ENCODE peak calls at places on chromosome 1, in ten cellular contexts. One of them, this sample, is unnamed.

GRCh38 chr1:233598891-233599541 is 14.9 kb upstream of the KCNK1 start:
- DNase-seq in CD8-positive, alpha-beta T cell: no peak
- DNase-seq in GM23338: no peak
- DNase-seq in mammary epithelial cell: no peak
- DNase-seq in fibroblast of lung: no peak
- DNase-seq in breast epithelium: no peak
- DNase-seq in fibroblast of mammary gland: no peak
- DNase-seq in AG10803: no peak
- DNase-seq in neural progenitor cell: no peak
- DNase-seq in ovary: no peak
- DNase-seq in this sample: no peak

GRCh38 chr1:51924455-51924854 is 45.9 kb upstream of the NRDC start:
- DNase-seq in CD8-positive, alpha-beta T cell: no peak
- DNase-seq in GM23338: no peak
- DNase-seq in mammary epithelial cell: no peak
- DNase-seq in fibroblast of lung: no peak
- DNase-seq in breast epithelium: no peak
- DNase-seq in fibroblast of mammary gland: peak
- DNase-seq in AG10803: peak
- DNase-seq in neural progenitor cell: no peak
- DNase-seq in ovary: no peak
- DNase-seq in this sample: no peak

GRCh38 chr1:167484726-167485125 is 33.6 kb downstream of the CD247 start:
- DNase-seq in CD8-positive, alpha-beta T cell: no peak
- DNase-seq in GM23338: no peak
- DNase-seq in mammary epithelial cell: no peak
- DNase-seq in fibroblast of lung: no peak
- DNase-seq in breast epithelium: no peak
- DNase-seq in fibroblast of mammary gland: no peak
- DNase-seq in AG10803: no peak
- DNase-seq in neural progenitor cell: no peak
- DNase-seq in ovary: no peak
- DNase-seq in this sample: no peak

GRCh38 chr1:4711191-4711915 is 56.9 kb downstream of the AJAP1 start:
- DNase-seq in CD8-positive, alpha-beta T cell: no peak
- DNase-seq in GM23338: no peak
- DNase-seq in mammary epithelial cell: no peak
- DNase-seq in fibroblast of lung: no peak
- DNase-seq in breast epithelium: no peak
- DNase-seq in fibroblast of mammary gland: no peak
- DNase-seq in AG10803: no peak
- DNase-seq in neural progenitor cell: peak
- DNase-seq in ovary: no peak
- DNase-seq in this sample: no peak

GRCh38 chr1:224852901-224853568 is 76.4 kb upstream of the DNAH14 start:
- DNase-seq in CD8-positive, alpha-beta T cell: no peak
- DNase-seq in GM23338: peak
- DNase-seq in mammary epithelial cell: peak
- DNase-seq in fibroblast of lung: peak
- DNase-seq in breast epithelium: no peak
- DNase-seq in fibroblast of mammary gland: peak
- DNase-seq in AG10803: peak
- DNase-seq in neural progenitor cell: peak
- DNase-seq in ovary: no peak
- DNase-seq in this sample: no peak

GRCh38 chr1:53892911-53893310 is 1.1 kb upstream of the DIO1 start:
- DNase-seq in CD8-positive, alpha-beta T cell: no peak
- DNase-seq in GM23338: no peak
- DNase-seq in mammary epithelial cell: no peak
- DNase-seq in fibroblast of lung: no peak
- DNase-seq in breast epithelium: no peak
- DNase-seq in fibroblast of mammary gland: no peak
- DNase-seq in AG10803: no peak
- DNase-seq in neural progenitor cell: no peak
- DNase-seq in ovary: no peak
- DNase-seq in this sample: no peak

GRCh38 chr1:75542818-75543570 is 67.9 kb downstream of the SLC44A5 start:
- DNase-seq in CD8-positive, alpha-beta T cell: no peak
- DNase-seq in GM23338: peak
- DNase-seq in mammary epithelial cell: no peak
- DNase-seq in fibroblast of lung: no peak
- DNase-seq in breast epithelium: no peak
- DNase-seq in fibroblast of mammary gland: no peak
- DNase-seq in AG10803: no peak
- DNase-seq in neural progenitor cell: peak
- DNase-seq in ovary: no peak
- DNase-seq in this sample: no peak

GRCh38 chr1:234925440-234926251 is 203.0 kb downstream of the TOMM20 start:
- DNase-seq in CD8-positive, alpha-beta T cell: no peak
- DNase-seq in GM23338: peak
- DNase-seq in mammary epithelial cell: peak
- DNase-seq in fibroblast of lung: peak
- DNase-seq in breast epithelium: no peak
- DNase-seq in fibroblast of mammary gland: peak
- DNase-seq in AG10803: peak
- DNase-seq in neural progenitor cell: no peak
- DNase-seq in ovary: no peak
- DNase-seq in this sample: peak

GRCh38 chr1:19319196-19319595 is 7.1 kb downstream of the SLC66A1 start:
- DNase-seq in CD8-positive, alpha-beta T cell: no peak
- DNase-seq in GM23338: no peak
- DNase-seq in mammary epithelial cell: peak
- DNase-seq in fibroblast of lung: no peak
- DNase-seq in breast epithelium: no peak
- DNase-seq in fibroblast of mammary gland: no peak
- DNase-seq in AG10803: no peak
- DNase-seq in neural progenitor cell: no peak
- DNase-seq in ovary: no peak
- DNase-seq in this sample: no peak

GRCh38 chr1:89827330-89827729 is 6.5 kb downstream of the LRRC8D start:
- DNase-seq in CD8-positive, alpha-beta T cell: no peak
- DNase-seq in GM23338: no peak
- DNase-seq in mammary epithelial cell: no peak
- DNase-seq in fibroblast of lung: no peak
- DNase-seq in breast epithelium: no peak
- DNase-seq in fibroblast of mammary gland: no peak
- DNase-seq in AG10803: no peak
- DNase-seq in neural progenitor cell: no peak
- DNase-seq in ovary: no peak
- DNase-seq in this sample: no peak

GRCh38 chr1:172149377-172149776 is 271.1 kb upstream of the C1orf105 start:
- DNase-seq in CD8-positive, alpha-beta T cell: no peak
- DNase-seq in GM23338: no peak
- DNase-seq in mammary epithelial cell: no peak
- DNase-seq in fibroblast of lung: no peak
- DNase-seq in breast epithelium: no peak
- DNase-seq in fibroblast of mammary gland: no peak
- DNase-seq in AG10803: peak
- DNase-seq in neural progenitor cell: no peak
- DNase-seq in ovary: no peak
- DNase-seq in this sample: no peak

GRCh38 chr1:93177991-93178390 is 2.2 kb downstream of the TMED5 start:
- DNase-seq in CD8-positive, alpha-beta T cell: no peak
- DNase-seq in GM23338: no peak
- DNase-seq in mammary epithelial cell: peak
- DNase-seq in fibroblast of lung: peak
- DNase-seq in breast epithelium: no peak
- DNase-seq in fibroblast of mammary gland: peak
- DNase-seq in AG10803: peak
- DNase-seq in neural progenitor cell: no peak
- DNase-seq in ovary: no peak
- DNase-seq in this sample: no peak

GRCh38 chr1:10625554-10625953 is 150.8 kb downstream of the PEX14 start:
- DNase-seq in CD8-positive, alpha-beta T cell: no peak
- DNase-seq in GM23338: no peak
- DNase-seq in mammary epithelial cell: no peak
- DNase-seq in fibroblast of lung: no peak
- DNase-seq in breast epithelium: peak
- DNase-seq in fibroblast of mammary gland: no peak
- DNase-seq in AG10803: peak
- DNase-seq in neural progenitor cell: no peak
- DNase-seq in ovary: no peak
- DNase-seq in this sample: no peak

GRCh38 chr1:211632808-211633522 is 42.5 kb downstream of the NEK2 start:
- DNase-seq in CD8-positive, alpha-beta T cell: no peak
- DNase-seq in GM23338: no peak
- DNase-seq in mammary epithelial cell: peak
- DNase-seq in fibroblast of lung: peak
- DNase-seq in breast epithelium: no peak
- DNase-seq in fibroblast of mammary gland: peak
- DNase-seq in AG10803: peak
- DNase-seq in neural progenitor cell: no peak
- DNase-seq in ovary: peak
- DNase-seq in this sample: no peak

GRCh38 chr1:171807547-171807946 is 26.1 kb downstream of the METTL13 start:
- DNase-seq in CD8-positive, alpha-beta T cell: no peak
- DNase-seq in GM23338: no peak
- DNase-seq in mammary epithelial cell: no peak
- DNase-seq in fibroblast of lung: no peak
- DNase-seq in breast epithelium: no peak
- DNase-seq in fibroblast of mammary gland: no peak
- DNase-seq in AG10803: no peak
- DNase-seq in neural progenitor cell: no peak
- DNase-seq in ovary: no peak
- DNase-seq in this sample: no peak

DNA sequence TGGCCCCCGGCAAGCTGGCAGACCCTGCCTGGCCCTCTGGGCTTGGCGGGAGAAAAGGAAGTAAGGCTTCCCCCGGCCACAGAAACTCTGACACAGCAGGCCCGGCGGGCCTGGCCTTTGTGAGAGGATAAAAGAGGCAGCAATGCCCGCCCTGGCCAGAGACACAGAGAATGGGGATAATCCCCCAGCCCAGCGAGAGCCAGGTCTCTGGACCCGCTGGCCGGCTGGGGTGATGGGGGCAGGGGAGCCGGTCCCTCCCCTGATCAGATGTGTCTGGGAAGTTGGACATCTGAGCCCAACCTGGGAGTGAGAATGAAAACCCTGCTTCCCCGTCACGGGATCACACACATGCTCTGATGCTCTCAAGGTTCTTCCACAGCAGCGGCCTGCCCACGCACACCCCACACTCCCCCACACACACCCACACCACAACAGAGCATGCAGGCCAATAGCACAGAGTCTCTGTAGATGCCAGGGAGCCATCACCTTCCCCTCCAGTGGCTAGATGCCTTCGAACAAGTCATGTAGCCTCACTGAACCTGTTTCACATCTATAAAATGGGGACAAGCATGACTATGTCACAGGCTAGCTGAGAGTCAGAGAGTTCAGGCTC is 4.2 kb downstream of the RSPO1 start:
- DNase-seq in CD8-positive, alpha-beta T cell: no peak
- DNase-seq in GM23338: no peak
- DNase-seq in mammary epithelial cell: no peak
- DNase-seq in fibroblast of lung: no peak
- DNase-seq in breast epithelium: no peak
- DNase-seq in fibroblast of mammary gland: no peak
- DNase-seq in AG10803: no peak
- DNase-seq in neural progenitor cell: peak
- DNase-seq in ovary: no peak
- DNase-seq in this sample: no peak
- H3K4me3 ChIP-seq in CD8-positive, alpha-beta T cell: no peak
- H3K4me3 ChIP-seq in GM23338: no peak
- H3K4me3 ChIP-seq in mammary epithelial cell: no peak
- H3K4me3 ChIP-seq in fibroblast of lung: no peak
- H3K4me3 ChIP-seq in breast epithelium: no peak
- H3K4me3 ChIP-seq in fibroblast of mammary gland: no peak
- H3K4me3 ChIP-seq in AG10803: no peak
- H3K4me3 ChIP-seq in neural progenitor cell: peak
- H3K4me3 ChIP-seq in ovary: no peak
- H3K4me3 ChIP-seq in this sample: no peak

DNA sequence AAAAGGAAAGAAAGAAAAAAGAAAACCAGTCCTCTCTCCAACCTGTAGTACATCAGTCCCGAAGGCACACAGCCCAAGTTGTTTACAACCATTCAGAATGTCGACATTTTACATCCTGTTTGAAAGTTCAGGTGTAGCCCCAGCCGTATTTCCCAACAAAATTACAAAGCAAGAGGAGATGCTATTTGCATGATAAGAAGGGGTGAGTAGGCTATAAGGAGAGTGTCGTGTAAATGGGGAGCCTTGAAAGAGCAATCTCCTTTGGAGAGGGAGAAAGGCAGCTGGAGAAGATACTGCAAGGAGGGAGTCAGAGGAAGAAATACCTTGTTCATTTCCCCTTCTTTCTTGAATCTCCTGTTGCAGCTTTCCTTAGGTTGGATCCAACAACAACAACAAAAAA is 35.5 kb upstream of the DENND1B start:
- DNase-seq in CD8-positive, alpha-beta T cell: no peak
- DNase-seq in GM23338: peak
- DNase-seq in mammary epithelial cell: no peak
- DNase-seq in fibroblast of lung: no peak
- DNase-seq in breast epithelium: no peak
- DNase-seq in fibroblast of mammary gland: no peak
- DNase-seq in AG10803: no peak
- DNase-seq in neural progenitor cell: no peak
- DNase-seq in ovary: no peak
- DNase-seq in this sample: no peak
- TF ChIP-seq CTCF in CD8-positive, alpha-beta T cell: no peak
- TF ChIP-seq CTCF in GM23338: no peak
- TF ChIP-seq CTCF in mammary epithelial cell: no peak
- TF ChIP-seq CTCF in fibroblast of lung: no peak
- TF ChIP-seq CTCF in breast epithelium: no peak
- TF ChIP-seq CTCF in fibroblast of mammary gland: no peak
- TF ChIP-seq CTCF in AG10803: no peak
- TF ChIP-seq CTCF in neural progenitor cell: no peak
- TF ChIP-seq CTCF in ovary: no peak
- TF ChIP-seq CTCF in this sample: no peak

DNA sequence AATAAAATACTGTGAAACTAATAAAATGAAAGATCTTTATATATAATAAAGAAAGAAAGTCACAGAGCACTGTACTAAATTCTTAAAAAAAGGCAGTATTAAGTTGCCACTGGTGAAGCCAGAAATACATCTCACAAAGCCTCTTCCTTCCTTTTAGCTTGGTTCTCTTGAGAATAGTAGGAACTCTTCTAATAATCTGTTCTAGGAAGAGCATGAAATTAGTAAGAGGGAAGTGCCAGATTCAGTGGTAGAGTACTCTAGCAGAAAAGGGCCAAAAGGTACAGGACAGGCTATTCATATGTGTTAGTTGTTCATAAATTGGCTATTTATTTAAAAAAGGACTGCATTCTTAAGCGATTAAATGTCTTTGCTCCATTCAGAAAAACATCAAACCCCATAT is 33.7 kb downstream of the CTTNBP2NL start:
- DNase-seq in CD8-positive, alpha-beta T cell: no peak
- DNase-seq in GM23338: no peak
- DNase-seq in mammary epithelial cell: no peak
- DNase-seq in fibroblast of lung: no peak
- DNase-seq in breast epithelium: no peak
- DNase-seq in fibroblast of mammary gland: no peak
- DNase-seq in AG10803: no peak
- DNase-seq in neural progenitor cell: no peak
- DNase-seq in ovary: no peak
- DNase-seq in this sample: no peak
- H3K4me3 ChIP-seq in CD8-positive, alpha-beta T cell: no peak
- H3K4me3 ChIP-seq in GM23338: no peak
- H3K4me3 ChIP-seq in mammary epithelial cell: no peak
- H3K4me3 ChIP-seq in fibroblast of lung: no peak
- H3K4me3 ChIP-seq in breast epithelium: no peak
- H3K4me3 ChIP-seq in fibroblast of mammary gland: no peak
- H3K4me3 ChIP-seq in AG10803: no peak
- H3K4me3 ChIP-seq in neural progenitor cell: no peak
- H3K4me3 ChIP-seq in ovary: no peak
- H3K4me3 ChIP-seq in this sample: no peak

GRCh38 chr1:30179942-30180543 is 543.3 kb downstream of the MATN1 start:
- DNase-seq in CD8-positive, alpha-beta T cell: no peak
- DNase-seq in GM23338: peak
- DNase-seq in mammary epithelial cell: no peak
- DNase-seq in fibroblast of lung: no peak
- DNase-seq in breast epithelium: no peak
- DNase-seq in fibroblast of mammary gland: no peak
- DNase-seq in AG10803: no peak
- DNase-seq in neural progenitor cell: no peak
- DNase-seq in ovary: no peak
- DNase-seq in this sample: no peak
- TF ChIP-seq CTCF in CD8-positive, alpha-beta T cell: no peak
- TF ChIP-seq CTCF in GM23338: peak
- TF ChIP-seq CTCF in mammary epithelial cell: no peak
- TF ChIP-seq CTCF in fibroblast of lung: no peak
- TF ChIP-seq CTCF in breast epithelium: no peak
- TF ChIP-seq CTCF in fibroblast of mammary gland: no peak
- TF ChIP-seq CTCF in AG10803: no peak
- TF ChIP-seq CTCF in neural progenitor cell: no peak
- TF ChIP-seq CTCF in ovary: no peak
- TF ChIP-seq CTCF in this sample: no peak